ENCODE peak calls at places on chromosome 16, in seven cellular contexts. O is naive thymus-derived CD8-positive, alpha-beta T cell; Q is aorta; M is DMS 273 treated with DMSO at 0.1 percent for 48 hours; J is stimulated activated CD4-positive, alpha-beta T cell treated with anti-CD3 and anti-CD28 coated beads, Interleukin-12 subunit alpha, Interleukin-12 subunit beta, amount 100 ng/mL, for 48 hours; A is glutamatergic neuron; D is activated CD8-positive, alpha-beta T cell treated with anti-CD3 and anti-CD28 coated beads, Interleukin-2, amount 10 ng/mL, durations not matched to agents 7 days and 5 days. B is an unnamed sample.

GRCh38 chr16:89633064-89633631 is 19.7 kb downstream of the DPEP1 start:
- DNase-seq in O (no peak), Q (no peak), M (no peak), J (no peak), A (no peak), D (no peak), B (no peak)

GRCh38 chr16:20849587-20850390 is 43.5 kb downstream of the REXO5 start:
- DNase-seq in O (peak), Q (peak), M (peak), J (peak), A (peak), D (peak), B (peak)

GRCh38 chr16:27389272-27389961 is 12.6 kb upstream of the IL21R start:
- DNase-seq in O (no peak), Q (no peak), M (no peak), J (no peak), A (no peak), D (no peak), B (no peak)

GRCh38 chr16:6111390-6111789 is 1013.8 kb upstream of the EEF2KMT start:
- DNase-seq in O (no peak), Q (no peak), M (no peak), J (no peak), A (no peak), D (no peak), B (no peak)

GRCh38 chr16:15576960-15577958 is 65.7 kb downstream of the MARF1 start:
- DNase-seq in O (no peak), Q (no peak), M (no peak), J (no peak), A (no peak), D (no peak), B (no peak)

GRCh38 chr16:945271-946047 is 25.3 kb downstream of the LMF1 start:
- DNase-seq in O (no peak), Q (no peak), M (no peak), J (no peak), A (no peak), D (no peak), B (no peak)

GRCh38 chr16:29790949-29791844 is 646 bp downstream of the KIF22 start:
- DNase-seq in O (no peak), Q (no peak), M (no peak), J (no peak), A (no peak), D (peak), B (no peak)

GRCh38 chr16:65572156-65572555 is 450.3 kb upstream of the CDH11 start:
- DNase-seq in O (no peak), Q (no peak), M (no peak), J (no peak), A (no peak), D (no peak), B (peak)

GRCh38 chr16:55495616-55496289 is 13.1 kb upstream of the LPCAT2 start:
- DNase-seq in O (no peak), Q (no peak), M (peak), J (no peak), A (no peak), D (no peak), B (peak)

GRCh38 chr16:56869513-56870270 is 4.7 kb downstream of the SLC12A3 start:
- DNase-seq in O (no peak), Q (no peak), M (no peak), J (no peak), A (no peak), D (peak), B (no peak)

GRCh38 chr16:77387810-77388209 is 47.0 kb downstream of the ADAMTS18 start:
- DNase-seq in O (no peak), Q (no peak), M (no peak), J (no peak), A (no peak), D (no peak), B (no peak)

GRCh38 chr16:50313596-50314483 is 47.5 kb downstream of the ADCY7 start:
- DNase-seq in O (no peak), Q (peak), M (no peak), J (peak), A (no peak), D (peak), B (peak)

GRCh38 chr16:4317471-4318170 is 1.8 kb downstream of the GLIS2 start:
- DNase-seq in O (no peak), Q (peak), M (no peak), J (no peak), A (peak), D (no peak), B (peak)

B was measured in cardiac fibroblast.